ENCODE peak calls at places on chromosomes 7 and 10, in five cellular contexts. One of them, this sample, is unnamed.

GRCh38 chr7:116426428-116427156 is 72.9 kb upstream of the CAV2 start:
- DNase-seq in NCI-H1417 treated with DMSO at 0.1 percent for 48 hours: no peak
- DNase-seq in HS-27A: peak
- DNase-seq in HTR-8/SVneo: peak
- DNase-seq in endothelial cell: no peak
- DNase-seq in this sample: no peak

GRCh38 chr7:17384400-17384799 is 85.9 kb downstream of the AHR start:
- DNase-seq in NCI-H1417 treated with DMSO at 0.1 percent for 48 hours: no peak
- DNase-seq in HS-27A: no peak
- DNase-seq in HTR-8/SVneo: no peak
- DNase-seq in endothelial cell: no peak
- DNase-seq in this sample: no peak

GRCh38 chr7:41942468-41943097 is 239.7 kb upstream of the INHBA start:
- DNase-seq in NCI-H1417 treated with DMSO at 0.1 percent for 48 hours: no peak
- DNase-seq in HS-27A: no peak
- DNase-seq in HTR-8/SVneo: no peak
- DNase-seq in endothelial cell: no peak
- DNase-seq in this sample: no peak

GRCh38 chr7:107900496-107900895 is 9.5 kb downstream of the DLD start:
- DNase-seq in NCI-H1417 treated with DMSO at 0.1 percent for 48 hours: no peak
- DNase-seq in HS-27A: no peak
- DNase-seq in HTR-8/SVneo: no peak
- DNase-seq in endothelial cell: no peak
- DNase-seq in this sample: no peak

GRCh38 chr10:29243061-29243460 is 45.8 kb upstream of the LYZL1 start:
- DNase-seq in NCI-H1417 treated with DMSO at 0.1 percent for 48 hours: no peak
- DNase-seq in HS-27A: no peak
- DNase-seq in HTR-8/SVneo: no peak
- DNase-seq in endothelial cell: no peak
- DNase-seq in this sample: no peak

GRCh38 chr7:89887489-89887888 is 266.8 kb upstream of the STEAP1 start:
- DNase-seq in NCI-H1417 treated with DMSO at 0.1 percent for 48 hours: no peak
- DNase-seq in HS-27A: no peak
- DNase-seq in HTR-8/SVneo: no peak
- DNase-seq in endothelial cell: no peak
- DNase-seq in this sample: no peak

GRCh38 chr10:75404335-75405200 is 3.0 kb upstream of the ZNF503 start:
- DNase-seq in NCI-H1417 treated with DMSO at 0.1 percent for 48 hours: no peak
- DNase-seq in HS-27A: no peak
- DNase-seq in HTR-8/SVneo: no peak
- DNase-seq in endothelial cell: peak
- DNase-seq in this sample: peak

GRCh38 chr10:120145107-120145506 is 252.6 kb downstream of the SEC23IP start:
- DNase-seq in NCI-H1417 treated with DMSO at 0.1 percent for 48 hours: no peak
- DNase-seq in HS-27A: no peak
- DNase-seq in HTR-8/SVneo: no peak
- DNase-seq in endothelial cell: no peak
- DNase-seq in this sample: no peak

GRCh38 chr7:129959480-129960332 is 6.9 kb upstream of the UBE2H start:
- DNase-seq in NCI-H1417 treated with DMSO at 0.1 percent for 48 hours: no peak
- DNase-seq in HS-27A: no peak
- DNase-seq in HTR-8/SVneo: no peak
- DNase-seq in endothelial cell: no peak
- DNase-seq in this sample: no peak

GRCh38 chr7:151844080-151844827 is 32.7 kb downstream of the PRKAG2 start:
- DNase-seq in NCI-H1417 treated with DMSO at 0.1 percent for 48 hours: no peak
- DNase-seq in HS-27A: peak
- DNase-seq in HTR-8/SVneo: peak
- DNase-seq in endothelial cell: no peak
- DNase-seq in this sample: no peak

GRCh38 chr7:55573526-55573925 is 1.2 kb upstream of the VOPP1 start:
- DNase-seq in NCI-H1417 treated with DMSO at 0.1 percent for 48 hours: no peak
- DNase-seq in HS-27A: no peak
- DNase-seq in HTR-8/SVneo: no peak
- DNase-seq in endothelial cell: no peak
- DNase-seq in this sample: no peak

GRCh38 chr10:16843252-16843870 is 26.1 kb upstream of the RSU1 start:
- DNase-seq in NCI-H1417 treated with DMSO at 0.1 percent for 48 hours: no peak
- DNase-seq in HS-27A: no peak
- DNase-seq in HTR-8/SVneo: peak
- DNase-seq in endothelial cell: no peak
- DNase-seq in this sample: peak

GRCh38 chr10:132185601-132186487 is 904 bp upstream of the DPYSL4 start:
- DNase-seq in NCI-H1417 treated with DMSO at 0.1 percent for 48 hours: no peak
- DNase-seq in HS-27A: no peak
- DNase-seq in HTR-8/SVneo: no peak
- DNase-seq in endothelial cell: peak
- DNase-seq in this sample: peak

GRCh38 chr7:143447500-143447899 is 4.2 kb downstream of the TAS2R60 start:
- DNase-seq in NCI-H1417 treated with DMSO at 0.1 percent for 48 hours: no peak
- DNase-seq in HS-27A: no peak
- DNase-seq in HTR-8/SVneo: no peak
- DNase-seq in endothelial cell: no peak
- DNase-seq in this sample: no peak

GRCh38 chr10:102781089-102781920 is 37.6 kb downstream of the WBP1L start:
- DNase-seq in NCI-H1417 treated with DMSO at 0.1 percent for 48 hours: no peak
- DNase-seq in HS-27A: no peak
- DNase-seq in HTR-8/SVneo: no peak
- DNase-seq in endothelial cell: no peak
- DNase-seq in this sample: peak

GRCh38 chr7:25529320-25529719 is 301.0 kb upstream of the NPVF start:
- DNase-seq in NCI-H1417 treated with DMSO at 0.1 percent for 48 hours: no peak
- DNase-seq in HS-27A: no peak
- DNase-seq in HTR-8/SVneo: no peak
- DNase-seq in endothelial cell: no peak
- DNase-seq in this sample: no peak

GRCh38 chr7:76048668-76048988 is 722 bp downstream of the MDH2 start:
- DNase-seq in NCI-H1417 treated with DMSO at 0.1 percent for 48 hours: no peak
- DNase-seq in HS-27A: no peak
- DNase-seq in HTR-8/SVneo: no peak
- DNase-seq in endothelial cell: peak
- DNase-seq in this sample: peak

GRCh38 chr10:11776080-11776479 is 33.9 kb downstream of the ECHDC3 start:
- DNase-seq in NCI-H1417 treated with DMSO at 0.1 percent for 48 hours: no peak
- DNase-seq in HS-27A: no peak
- DNase-seq in HTR-8/SVneo: peak
- DNase-seq in endothelial cell: no peak
- DNase-seq in this sample: no peak